ENCODE peak calls at places on chromosomes 12 and 14, in four cellular contexts. T, Z, D and E are unnamed samples.
A peak's percentile ranks its signal among the peaks of the same experiment; 100 is the strongest.

GRCh38 chr14:104194716-104195115 is 56.3 kb downstream of the KIF26A start:
- DNase-seq in T (no peak), Z (no peak), D (no peak), E (no peak)

GRCh38 chr12:13128291-13129000 is 25.0 kb upstream of the GSG1 start:
- DNase-seq in Z (no peak), T (no peak), D (no peak), E (no peak)

GRCh38 chr12:52323416-52324067 is 2.3 kb upstream of the KRT83 start:
- DNase-seq in D (no peak), T (no peak), Z (no peak), E (no peak)

GRCh38 chr12:15856097-15856982 is 25.8 kb upstream of the STRAP start:
- DNase-seq in Z (peak; percentile 63), T (peak; percentile 8), D (peak; percentile 40), E (peak; percentile 72)

GRCh38 chr14:103103461-103104388 is 9.2 kb downstream of the EXOC3L4 start:
- DNase-seq in D (no peak), T (no peak), Z (peak; percentile 87), E (peak; percentile 55)

GRCh38 chr12:49824886-49825285 is 3.3 kb downstream of the NCKAP5L start:
- DNase-seq in Z (no peak), T (no peak), D (no peak), E (no peak)

GRCh38 chr12:99767809-99768208 is 120.3 kb downstream of the GARIN6 start:
- DNase-seq in T (no peak), D (no peak), Z (no peak), E (peak; percentile 53)

GRCh38 chr12:118840399-118840798 is 140.9 kb upstream of the SRRM4 start:
- DNase-seq in Z (peak; percentile 29), T (peak; percentile 6), D (no peak), E (peak; percentile 76)

GRCh38 chr14:93115920-93116675 is at the start of gene ITPK1:
- DNase-seq in D (no peak), T (peak; percentile 68), Z (peak; percentile 24), E (peak; percentile 78)

GRCh38 chr12:55172686-55173085 is 46.5 kb downstream of the OR9K2 start:
- DNase-seq in D (no peak), T (no peak), Z (no peak), E (no peak)

GRCh38 chr12:50926415-50926814 is 25.9 kb upstream of the HIGD1C start:
- DNase-seq in T (no peak), D (no peak), Z (no peak), E (no peak)

GRCh38 chr14:56002876-56003625 is 115.2 kb upstream of the PELI2 start:
- DNase-seq in T (no peak), D (peak; percentile 19), Z (no peak), E (peak; percentile 23)

GRCh38 chr14:62103497-62103896 is 341.3 kb downstream of the SNAPC1 start:
- DNase-seq in D (no peak), T (no peak), Z (no peak), E (no peak)

GRCh38 chr14:74579447-74580274 is 32.4 kb downstream of the LTBP2 start:
- DNase-seq in T (peak; percentile 13), Z (peak; percentile 12), D (no peak), E (no peak)

GRCh38 chr12:77097846-77098245 is 32.5 kb upstream of the E2F7 start:
- DNase-seq in T (no peak), D (no peak), Z (no peak), E (no peak)

GRCh38 chr12:123971449-123971769 is 1.2 kb downstream of the CCDC92 start:
- DNase-seq in D (no peak), T (no peak), Z (no peak), E (no peak)

GRCh38 chr12:131687346-131688125 is 23.4 kb upstream of the SFSWAP start:
- DNase-seq in Z (no peak), D (no peak), T (no peak), E (no peak)

GRCh38 chr12:68915055-68915454 is 17.9 kb downstream of the CPM start:
- DNase-seq in Z (no peak), D (no peak), T (no peak), E (no peak)

GRCh38 chr14:68711551-68712437 is 81.1 kb downstream of the ZFP36L1 start:
- DNase-seq in D (no peak), T (no peak), Z (no peak), E (no peak)

GRCh38 chr14:99034711-99035171 is 237.3 kb downstream of the BCL11B start:
- DNase-seq in D (no peak), T (no peak), Z (no peak), E (peak; percentile 69)

GRCh38 chr14:96202441-96203094 is 2.1 kb upstream of the BDKRB2 start:
- DNase-seq in T (no peak), D (no peak), Z (no peak), E (no peak)

GRCh38 chr12:13153180-13153579 is 43.3 kb upstream of the EMP1 start:
- DNase-seq in D (no peak), T (no peak), Z (no peak), E (no peak)

GRCh38 chr14:89625208-89625987 is 208.4 kb upstream of the FOXN3 start:
- DNase-seq in Z (no peak), D (no peak), T (no peak), E (no peak)

GRCh38 chr14:74245292-74245691 is 6.0 kb downstream of the VSX2 start:
- DNase-seq in D (no peak), T (no peak), Z (no peak), E (no peak)

GRCh38 chr12:92186038-92186470 is 40.4 kb upstream of the BTG1 start:
- DNase-seq in T (no peak), Z (no peak), D (no peak), E (no peak)

GRCh38 chr12:62106547-62107175 is 153.5 kb upstream of the USP15 start:
- DNase-seq in Z (no peak), D (no peak), T (no peak), E (peak; percentile 71)

GRCh38 chr12:106736051-106736957 is 38.2 kb upstream of the RIC8B start:
- DNase-seq in Z (peak; percentile 20), T (no peak), D (no peak), E (peak; percentile 30)

GRCh38 chr12:53176750-53177149 is 3.8 kb upstream of the ZNF740 start:
- DNase-seq in D (no peak), T (no peak), Z (no peak), E (no peak)

GRCh38 chr12:104356231-104357115 is 52.9 kb downstream of the EID3 start:
- DNase-seq in T (no peak), Z (no peak), D (no peak), E (no peak)

GRCh38 chr12:12611512-12612306 is at the start of gene CREBL2:
- DNase-seq in Z (peak; percentile 95), D (peak; percentile 80), T (peak; percentile 81), E (peak; percentile 95)

GRCh38 chr12:15001733-15002471 is 29.1 kb downstream of the PDE6H start:
- DNase-seq in D (no peak), T (no peak), Z (peak; percentile 6), E (peak; percentile 65)

GRCh38 chr14:28772613-28773012 is 6.0 kb downstream of the FOXG1 start:
- DNase-seq in T (no peak), D (no peak), Z (no peak), E (no peak)

GRCh38 chr14:63237791-63238190 is 33.5 kb downstream of the RHOJ start:
- DNase-seq in Z (no peak), D (no peak), T (no peak), E (no peak)

GRCh38 chr12:114361545-114361944 is 44.4 kb downstream of the TBX5 start:
- DNase-seq in D (no peak), T (no peak), Z (no peak), E (no peak)
- TF ChIP-seq REST in D (no peak), T (no peak), Z (no peak), E (no peak)

GRCh38 chr12:22188431-22188830 is 142.4 kb downstream of the CMAS start:
- DNase-seq in T (no peak), Z (no peak), D (no peak), E (no peak)
- TF ChIP-seq JUNB in T (no peak), Z (no peak), D (no peak), E (no peak)

GRCh38 chr12:6979021-6979420 is 8.3 kb downstream of the EMG1 start:
- DNase-seq in D (no peak), Z (no peak), T (no peak), E (no peak)

GRCh38 chr12:6980075-6980474 is 9.4 kb downstream of the EMG1 start:
- DNase-seq in D (no peak), Z (no peak), T (no peak), E (no peak)

GRCh38 chr12:6979453-6979852 is 8.7 kb downstream of the EMG1 start:
- DNase-seq in D (no peak), Z (no peak), T (no peak), E (no peak)

GRCh38 chr12:6977653-6978052 is 6.9 kb downstream of the EMG1 start:
- DNase-seq in Z (no peak), T (no peak), D (no peak), E (no peak)

GRCh38 chr12:6978188-6978986 is 7.7 kb downstream of the EMG1 start:
- DNase-seq in D (no peak), Z (no peak), T (no peak), E (no peak)
- TF ChIP-seq POLR2AphosphoS5 in D (no peak), Z (no peak), T (peak; percentile 13), E (no peak)

DNA sequence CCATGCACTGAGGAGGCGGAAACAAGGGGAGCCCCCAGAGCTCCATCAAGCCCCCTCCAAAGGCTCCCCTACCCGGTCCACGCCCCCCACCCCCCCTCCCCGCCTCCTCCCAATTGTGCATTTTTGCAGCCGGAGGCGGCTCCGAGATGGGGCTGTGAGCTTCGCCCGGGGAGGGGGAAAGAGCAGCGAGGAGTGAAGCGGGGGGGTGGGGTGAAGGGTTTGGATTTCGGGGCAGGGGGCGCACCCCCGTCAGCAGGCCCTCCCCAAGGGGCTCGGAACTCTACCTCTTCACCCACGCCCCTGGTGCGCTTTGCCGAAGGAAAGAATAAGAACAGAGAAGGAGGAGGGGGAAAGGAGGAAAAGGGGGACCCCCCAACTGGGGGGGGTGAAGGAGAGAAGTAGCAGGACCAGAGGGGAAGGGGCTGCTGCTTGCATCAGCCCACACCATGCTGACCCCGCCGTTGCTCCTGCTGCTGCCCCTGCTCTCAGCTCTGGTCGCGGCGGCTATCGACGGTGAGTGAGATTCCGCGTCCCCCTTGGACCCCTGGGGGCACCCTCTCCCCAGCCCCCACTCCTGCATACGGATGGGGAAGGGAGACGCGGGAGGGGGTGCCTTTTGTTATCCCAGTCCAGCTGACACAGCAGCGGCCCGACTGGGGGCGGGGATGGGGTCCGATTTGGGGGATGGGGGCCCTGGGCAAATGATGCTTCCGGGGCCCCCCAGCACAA is 400 bp downstream of the LRP1 start:
- DNase-seq in Z (no peak), T (no peak), D (no peak), E (peak; percentile 71)
- TF ChIP-seq REST in Z (no peak), T (no peak), D (no peak), E (no peak)

GRCh38 chr14:40618225-40618898 is 988.3 kb upstream of the LRFN5 start:
- DNase-seq in Z (no peak), T (no peak), D (no peak), E (peak; percentile 49)
- TF ChIP-seq JUNB in Z (no peak), T (no peak), D (no peak), E (no peak)

GRCh38 chr12:71848212-71848611 is 8.7 kb downstream of the TBC1D15 start:
- DNase-seq in Z (no peak), T (no peak), D (no peak), E (no peak)
- TF ChIP-seq POLR2AphosphoS5 in Z (no peak), T (no peak), D (no peak), E (no peak)